ENCODE peak calls at places on chromosome 13, in six cellular contexts. P is thoracic aorta, R is GM12878, Y is RWPE1, D is breast epithelium, Q is left ventricle myocardium inferior. H is an unnamed sample.

GRCh38 chr13:24709186-24709913 is 29.1 kb downstream of the ATP12A start:
- DNase-seq in Q (no peak), Y (no peak), D (no peak), P (no peak), R (no peak), H (no peak)

GRCh38 chr13:48645845-48646244 is 7.9 kb upstream of the CYSLTR2 start:
- DNase-seq in P (no peak), Y (no peak), R (no peak), D (no peak), Q (no peak), H (no peak)

GRCh38 chr13:31038834-31039552 is 106.5 kb downstream of the TEX26 start:
- DNase-seq in P (no peak), D (no peak), R (peak; percentile 84), Q (no peak), Y (no peak), H (no peak)

GRCh38 chr13:73722120-73722519 is 412.1 kb downstream of the KLF12 start:
- DNase-seq in Q (no peak), R (peak; percentile 39), P (no peak), Y (peak; percentile 44), D (no peak), H (peak; percentile 52)

GRCh38 chr13:105721056-105721455 is 814.4 kb downstream of the EFNB2 start:
- DNase-seq in D (no peak), Q (no peak), P (no peak), R (no peak), Y (no peak), H (peak; percentile 61)

GRCh38 chr13:84563611-84564010 is 681.3 kb upstream of the SLITRK1 start:
- DNase-seq in Y (no peak), R (no peak), Q (no peak), D (no peak), P (no peak), H (no peak)

GRCh38 chr13:38866649-38867048 is 124.0 kb downstream of the STOML3 start:
- DNase-seq in R (no peak), P (no peak), Q (no peak), D (no peak), Y (peak; percentile 29), H (no peak)

GRCh38 chr13:26037302-26037701 is 14.5 kb downstream of the SHISA2 start:
- DNase-seq in Q (no peak), D (no peak), Y (no peak), P (no peak), R (no peak), H (no peak)

GRCh38 chr13:113863511-113864302 is at the start of gene GAS6:
- DNase-seq in Q (peak; percentile 82), R (no peak), P (no peak), D (peak; percentile 38), Y (peak; percentile 68), H (peak; percentile 35)

GRCh38 chr13:88586263-88586662 is 915.1 kb downstream of the SLITRK5 start:
- DNase-seq in D (no peak), Y (no peak), P (no peak), Q (no peak), R (no peak), H (no peak)

GRCh38 chr13:88590574-88590973 is 919.4 kb downstream of the SLITRK5 start:
- DNase-seq in D (no peak), P (no peak), Q (no peak), R (no peak), Y (no peak), H (no peak)

GRCh38 chr13:88592105-88592504 is 920.9 kb downstream of the SLITRK5 start:
- DNase-seq in D (no peak), Y (no peak), Q (no peak), R (no peak), P (no peak), H (no peak)
- TF ChIP-seq CTCF in D (no peak), Y (no peak), Q (no peak), R (no peak), P (no peak), H (no peak)

GRCh38 chr13:19834704-19835103 is 28.7 kb downstream of the ZMYM5 start:
- DNase-seq in R (no peak), Q (no peak), P (no peak), D (no peak), Y (no peak), H (no peak)

GRCh38 chr13:19838726-19839342 is 24.6 kb downstream of the ZMYM5 start:
- DNase-seq in Y (no peak), D (no peak), Q (no peak), P (no peak), R (no peak), H (peak; percentile 56)

GRCh38 chr13:19836472-19836871 is 27.0 kb downstream of the ZMYM5 start:
- DNase-seq in Q (no peak), P (no peak), Y (no peak), R (no peak), D (no peak), H (peak; percentile 25)
- TF ChIP-seq CTCF in Q (no peak), P (no peak), Y (no peak), R (no peak), D (no peak), H (no peak)

GRCh38 chr13:43878897-43879322 is 630 bp downstream of the CCDC122 start:
- DNase-seq in Q (peak; percentile 76), P (peak; percentile 26), R (peak; percentile 13), Y (peak; percentile 29), D (peak; percentile 40), H (peak; percentile 83)

GRCh38 chr13:43877788-43878187 is 1.8 kb downstream of the CCDC122 start:
- DNase-seq in Q (no peak), R (no peak), D (no peak), Y (no peak), P (no peak), H (no peak)

GRCh38 chr13:43872181-43872580 is 7.4 kb downstream of the CCDC122 start:
- DNase-seq in Y (no peak), Q (no peak), R (no peak), D (no peak), P (no peak), H (no peak)

GRCh38 chr13:43876366-43876765 is 3.2 kb downstream of the CCDC122 start:
- DNase-seq in Y (no peak), R (no peak), D (no peak), Q (no peak), P (no peak), H (no peak)

GRCh38 chr13:43874512-43875092 is 4.9 kb downstream of the CCDC122 start:
- DNase-seq in P (no peak), R (no peak), D (no peak), Y (no peak), Q (no peak), H (peak; percentile 60)
- TF ChIP-seq CTCF in P (peak; percentile 50), R (no peak), D (no peak), Y (peak; percentile 72), Q (peak; percentile 75), H (peak; percentile 43)

DNA sequence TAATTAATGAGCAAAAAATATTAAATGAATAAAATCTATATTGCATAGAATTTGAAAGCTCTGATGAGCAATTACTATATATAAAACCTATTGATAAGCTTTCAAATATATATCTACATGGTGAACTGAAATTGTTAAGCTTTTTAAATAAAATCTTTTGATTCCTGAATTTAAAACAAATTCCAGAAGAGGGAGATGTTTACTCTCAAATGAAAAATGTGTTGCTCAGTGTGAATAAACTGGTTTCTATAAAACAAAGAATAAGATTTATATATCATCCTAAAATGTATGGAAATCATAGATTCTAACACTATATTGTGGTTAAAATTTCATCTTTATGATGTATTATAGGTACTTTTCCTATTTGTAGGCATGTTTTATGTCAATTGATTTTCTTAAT is 171.5 kb upstream of the SLITRK6 start:
- DNase-seq in D (no peak), Y (peak; percentile 2), R (no peak), P (no peak), Q (no peak), H (peak; percentile 48)
- TF ChIP-seq CTCF in D (no peak), Y (no peak), R (no peak), P (no peak), Q (no peak), H (peak; percentile 9)

GRCh38 chr13:29266261-29266660 is 329.2 kb downstream of the SLC7A1 start:
- DNase-seq in D (no peak), Q (no peak), Y (no peak), P (no peak), R (no peak), H (no peak)
- TF ChIP-seq CTCF in D (no peak), Q (no peak), Y (no peak), P (no peak), R (no peak), H (no peak)

GRCh38 chr13:110364081-110364480 is 57.0 kb downstream of the COL4A2 start:
- DNase-seq in Q (no peak), R (no peak), P (no peak), Y (no peak), D (no peak), H (no peak)

GRCh38 chr13:110361365-110361911 is 54.4 kb downstream of the COL4A2 start:
- DNase-seq in Q (peak; percentile 83), P (peak; percentile 35), Y (no peak), D (no peak), R (no peak), H (peak; percentile 98)

GRCh38 chr13:110360598-110360997 is 53.5 kb downstream of the COL4A2 start:
- DNase-seq in Q (no peak), D (no peak), P (no peak), Y (no peak), R (no peak), H (no peak)

GRCh38 chr13:110365876-110366275 is 58.8 kb downstream of the COL4A2 start:
- DNase-seq in Y (no peak), D (no peak), R (no peak), P (no peak), Q (no peak), H (peak; percentile 37)

DNA sequence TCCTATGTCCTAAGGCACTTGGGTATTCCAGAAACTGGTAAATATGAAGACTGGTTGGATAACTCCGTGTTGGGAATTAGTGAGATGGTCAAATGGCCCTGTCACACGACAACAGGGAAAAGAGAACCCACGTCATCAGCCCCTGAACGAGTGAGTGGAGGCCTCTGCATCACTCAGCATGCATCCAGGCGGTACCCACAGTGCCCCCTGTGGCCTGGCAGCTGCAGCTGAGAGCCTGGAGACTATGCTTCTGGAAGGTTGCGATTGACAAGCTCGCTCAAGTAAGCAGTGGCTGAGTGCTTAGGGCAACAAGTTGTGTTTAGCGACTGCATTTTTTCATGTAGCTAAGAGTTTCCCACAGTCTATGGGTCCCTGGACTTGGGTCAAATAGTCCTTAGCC is 55.9 kb downstream of the COL4A2 start:
- DNase-seq in R (no peak), Q (no peak), Y (no peak), D (no peak), P (no peak), H (no peak)
- TF ChIP-seq CTCF in R (no peak), Q (peak; percentile 13), Y (no peak), D (no peak), P (peak; percentile 45), H (peak; percentile 20)

GRCh38 chr13:77810430-77810829 is 108.2 kb downstream of the EDNRB start:
- DNase-seq in R (no peak), Q (no peak), Y (no peak), P (no peak), D (no peak), H (peak; percentile 48)
- TF ChIP-seq CTCF in R (peak; percentile 45), Q (peak; percentile 40), Y (no peak), P (no peak), D (no peak), H (peak; percentile 48)